ENCODE peak calls at places on chromosomes 4 and X, in ten cellular contexts. B is stomach, L is sigmoid colon, J is spleen, F is GM23338, D is H1, N is esophagus muscularis mucosa, Z is prostate gland, M is HL-60, I is HCT116. E is an unnamed sample.
A peak's percentile ranks its signal among the peaks of the same experiment; 100 is the strongest.

GRCh38 chr4:124499266-124499665 is 213.3 kb downstream of the ANKRD50 start:
- DNase-seq in M (no peak), Z (no peak), J (no peak), I (no peak), D (no peak), B (no peak), F (peak; percentile 10), N (no peak), L (no peak), E (no peak)

GRCh38 chrX:71315917-71316316 is 14.4 kb downstream of the ITGB1BP2 start:
- DNase-seq in N (no peak), L (no peak), B (no peak), I (no peak), D (no peak), J (no peak), Z (no peak), F (no peak), M (no peak), E (no peak)

GRCh38 chrX:76454456-76454927 is 27.0 kb downstream of the MAGEE1 start:
- DNase-seq in B (no peak), J (peak; percentile 24), M (peak; percentile 3), I (peak; percentile 0), L (no peak), D (peak; percentile 52), N (no peak), Z (no peak), F (peak; percentile 64), E (peak; percentile 4)

GRCh38 chr4:184475096-184475461 is 729 bp upstream of the IRF2 start:
- DNase-seq in D (no peak), J (peak; percentile 87), F (peak; percentile 53), M (peak; percentile 40), I (no peak), B (peak; percentile 57), N (no peak), Z (peak; percentile 40), L (peak; percentile 84), E (no peak)

GRCh38 chr4:4666693-4667642 is 125.1 kb upstream of the STX18 start:
- DNase-seq in Z (no peak), L (no peak), F (peak; percentile 77), I (no peak), B (no peak), J (no peak), N (no peak), D (no peak), M (no peak), E (no peak)

GRCh38 chr4:183837222-183837621 is 67.9 kb upstream of the STOX2 start:
- DNase-seq in J (no peak), Z (no peak), D (no peak), L (no peak), M (no peak), F (no peak), B (no peak), I (no peak), N (no peak), E (no peak)

GRCh38 chr4:15436515-15436914 is 8.7 kb downstream of the C1QTNF7 start:
- DNase-seq in N (peak; percentile 74), M (no peak), I (no peak), Z (no peak), B (no peak), L (no peak), F (no peak), J (no peak), D (no peak), E (no peak)

GRCh38 chrX:2610246-2611170 is 80.6 kb upstream of the CD99 start:
- DNase-seq in M (peak; percentile 7), N (no peak), J (no peak), L (no peak), I (no peak), D (no peak), F (no peak), B (no peak), Z (no peak), E (no peak)

GRCh38 chr4:37978509-37978908 is 18.3 kb downstream of the PTTG2 start:
- DNase-seq in M (no peak), L (no peak), Z (no peak), J (no peak), B (no peak), F (no peak), N (no peak), D (no peak), I (no peak), E (no peak)

GRCh38 chrX:29299689-29300088 is 712.4 kb downstream of the IL1RAPL1 start:
- DNase-seq in N (no peak), J (no peak), M (no peak), L (no peak), I (peak; percentile 15), B (no peak), Z (no peak), D (no peak), F (no peak), E (no peak)

GRCh38 chr4:26937136-26937535 is 76.5 kb downstream of the STIM2 start:
- DNase-seq in J (no peak), M (peak; percentile 47), B (no peak), F (no peak), Z (no peak), N (no peak), L (no peak), I (no peak), D (no peak), E (no peak)

GRCh38 chr4:28167411-28167810 is 1306.8 kb downstream of the STIM2 start:
- DNase-seq in B (peak; percentile 44), J (no peak), I (no peak), Z (no peak), N (no peak), F (no peak), M (no peak), D (no peak), L (no peak), E (no peak)

GRCh38 chr4:161496-162284 is 37.4 kb downstream of the ZNF718 start:
- DNase-seq in L (no peak), M (no peak), B (no peak), N (no peak), D (no peak), Z (no peak), J (no peak), F (no peak), I (no peak), E (no peak)

GRCh38 chrX:151754042-151754419 is 19.5 kb downstream of the CNGA2 start:
- DNase-seq in B (no peak), F (no peak), N (no peak), Z (peak; percentile 10), J (peak; percentile 61), L (no peak), M (no peak), D (peak; percentile 43), I (peak; percentile 10), E (no peak)

GRCh38 chr4:73045894-73046293 is 23.6 kb downstream of the COX18 start:
- DNase-seq in F (no peak), L (no peak), B (no peak), Z (no peak), M (no peak), J (no peak), I (no peak), D (no peak), N (no peak), E (no peak)

GRCh38 chrX:15471016-15471415 is 22.1 kb downstream of the PIR start:
- DNase-seq in D (peak; percentile 53), M (peak; percentile 68), I (peak; percentile 27), L (peak; percentile 69), Z (peak; percentile 44), J (no peak), N (no peak), F (peak; percentile 65), B (peak; percentile 65), E (peak; percentile 32)

GRCh38 chr4:141329174-141329569 is 108.5 kb downstream of the ZNF330 start:
- DNase-seq in M (peak; percentile 29), Z (peak; percentile 10), I (no peak), N (no peak), J (no peak), F (no peak), L (no peak), B (no peak), D (no peak), E (no peak)
- TF ChIP-seq POLR2AphosphoS5 in M (peak; percentile 77), Z (peak; percentile 76), I (no peak), N (no peak), J (no peak), F (no peak), L (no peak), B (no peak), D (no peak), E (no peak)

GRCh38 chrX:136191171-136191570 is 43.8 kb downstream of the FHL1 start:
- DNase-seq in B (no peak), M (no peak), J (no peak), D (no peak), I (no peak), N (no peak), F (no peak), Z (no peak), L (no peak), E (no peak)
- TF ChIP-seq POLR2AphosphoS5 in B (no peak), M (no peak), J (peak; percentile 57), D (no peak), I (no peak), N (peak; percentile 36), F (no peak), Z (no peak), L (peak; percentile 24), E (no peak)

DNA sequence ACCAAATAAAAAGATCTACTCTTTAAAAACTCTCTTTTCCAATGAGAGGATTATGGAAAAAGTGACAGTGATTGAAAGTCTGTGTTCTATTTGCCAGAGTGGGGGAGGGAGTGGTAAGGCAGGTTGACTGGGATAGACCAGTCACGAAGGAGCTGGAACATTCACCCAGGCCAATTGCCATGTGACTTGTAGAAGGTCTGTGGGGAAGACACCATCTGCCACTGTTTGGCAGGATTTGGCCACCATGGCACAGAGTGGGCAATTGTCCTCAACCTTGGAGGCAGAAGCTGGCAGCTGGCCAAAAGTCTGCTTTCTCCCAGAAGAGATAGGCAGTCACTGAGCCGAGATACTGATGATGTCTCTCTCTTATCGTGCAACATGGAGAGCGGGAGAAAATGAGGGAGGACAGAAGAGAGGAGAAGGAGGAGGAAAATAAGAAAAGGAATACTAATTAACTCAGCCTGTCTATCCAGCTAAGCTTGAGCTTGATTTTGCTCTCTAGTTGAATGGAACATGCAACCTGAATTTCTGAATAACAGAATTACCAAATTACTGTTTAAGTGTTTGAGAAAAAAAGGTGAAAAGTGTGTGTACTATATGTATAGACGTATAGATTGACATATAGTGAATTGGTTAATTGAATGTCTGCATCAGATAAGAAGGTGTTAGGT is 267.1 kb downstream of the ARHGAP24 start:
- DNase-seq in F (no peak), N (no peak), B (no peak), L (peak; percentile 70), J (no peak), M (no peak), D (no peak), I (no peak), Z (no peak), E (no peak)
- TF ChIP-seq POLR2AphosphoS5 in F (no peak), N (no peak), B (no peak), L (no peak), J (peak; percentile 36), M (no peak), D (no peak), I (no peak), Z (no peak), E (no peak)

DNA sequence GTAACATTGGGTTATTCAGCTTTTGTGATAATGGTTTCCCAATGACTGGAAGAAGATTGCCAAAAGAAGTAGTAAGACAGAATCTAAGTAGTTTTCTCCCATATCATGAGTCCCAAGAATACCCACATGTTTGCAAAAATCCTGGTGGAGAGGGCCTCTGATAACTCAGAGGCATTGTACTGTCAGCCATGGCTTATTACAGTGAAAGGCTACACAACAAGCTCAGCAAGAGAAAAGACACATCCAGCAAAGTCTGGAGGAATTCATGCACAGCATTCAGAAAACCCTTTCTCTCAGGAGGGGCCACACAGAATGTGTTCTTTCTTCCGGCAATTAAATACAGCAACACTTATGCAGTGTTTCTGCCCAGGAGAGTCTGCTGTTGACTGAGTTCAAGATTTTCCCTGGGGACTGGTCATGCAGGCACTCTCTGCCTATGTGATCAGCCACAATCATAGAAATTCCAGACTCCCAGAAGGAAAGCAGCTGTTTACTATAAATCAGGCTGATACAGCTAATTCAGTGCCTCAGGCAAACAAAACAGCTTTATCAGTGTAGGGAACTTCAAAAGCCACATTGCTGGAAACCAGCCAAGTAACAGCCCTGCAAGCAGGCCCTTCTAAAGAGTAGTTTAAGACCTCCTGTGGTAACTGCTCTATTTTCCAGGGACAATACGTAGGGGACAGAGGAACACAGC is 937.1 kb downstream of the CCSER1 start:
- DNase-seq in I (peak; percentile 52), B (no peak), M (peak; percentile 2), J (no peak), D (peak; percentile 47), L (no peak), F (peak; percentile 27), N (no peak), Z (no peak), E (peak; percentile 7)
- TF ChIP-seq POLR2AphosphoS5 in I (no peak), B (no peak), M (no peak), J (no peak), D (no peak), L (no peak), F (no peak), N (no peak), Z (no peak), E (no peak)